ENCODE peak calls at places on chromosomes 13 and 19, in five cellular contexts. V is effector memory CD4-positive, alpha-beta T cell; S is adrenal gland; L is psoas muscle; K is endodermal cell. O is an unnamed sample.

GRCh38 chr19:45954132-45954531 is 19.5 kb downstream of the NOVA2 start:
- DNase-seq in V (no peak), S (no peak), L (no peak), K (no peak), O (no peak)

GRCh38 chr19:11221082-11221598 is 18.3 kb upstream of the ANGPTL8 start:
- DNase-seq in V (no peak), S (no peak), L (no peak), K (no peak), O (no peak)

GRCh38 chr19:28422791-28423650 is 789.9 kb downstream of the UQCRFS1 start:
- DNase-seq in V (no peak), S (no peak), L (no peak), K (no peak), O (no peak)

GRCh38 chr13:99303863-99304521 is 3.2 kb downstream of the GPR183 start:
- DNase-seq in V (peak), S (no peak), L (no peak), K (no peak), O (no peak)

GRCh38 chr13:77299587-77299986 is 27.3 kb downstream of the MYCBP2 start:
- DNase-seq in V (no peak), S (no peak), L (no peak), K (no peak), O (no peak)

GRCh38 chr13:58619396-58620113 is 988.0 kb downstream of the PCDH17 start:
- DNase-seq in V (no peak), S (no peak), L (no peak), K (peak), O (no peak)

GRCh38 chr13:73800011-73800410 is 334.2 kb downstream of the KLF12 start:
- DNase-seq in V (no peak), S (no peak), L (no peak), K (no peak), O (no peak)

GRCh38 chr19:49362048-49362925 is at the start of gene TEAD2:
- DNase-seq in V (no peak), S (peak), L (peak), K (peak), O (peak)

GRCh38 chr19:8610041-8610927 is at the start of gene ADAMTS10:
- DNase-seq in V (peak), S (peak), L (peak), K (peak), O (no peak)

GRCh38 chr19:7478173-7478842 is 10.5 kb downstream of the PEX11G start:
- DNase-seq in V (no peak), S (peak), L (no peak), K (no peak), O (no peak)

GRCh38 chr13:112968380-112968909 is 569 bp upstream of the MCF2L start:
- DNase-seq in V (peak), S (no peak), L (no peak), K (peak), O (peak)

GRCh38 chr19:1287622-1288527 is 2.2 kb downstream of the EFNA2 start:
- DNase-seq in V (no peak), S (no peak), L (no peak), K (no peak), O (no peak)

GRCh38 chr19:45253396-45254027 is 2.4 kb downstream of the MARK4 start:
- DNase-seq in V (no peak), S (no peak), L (no peak), K (no peak), O (no peak)

GRCh38 chr19:42038675-42039074 is 31.3 kb downstream of the GRIK5 start:
- DNase-seq in V (no peak), S (peak), L (no peak), K (no peak), O (no peak)

DNA sequence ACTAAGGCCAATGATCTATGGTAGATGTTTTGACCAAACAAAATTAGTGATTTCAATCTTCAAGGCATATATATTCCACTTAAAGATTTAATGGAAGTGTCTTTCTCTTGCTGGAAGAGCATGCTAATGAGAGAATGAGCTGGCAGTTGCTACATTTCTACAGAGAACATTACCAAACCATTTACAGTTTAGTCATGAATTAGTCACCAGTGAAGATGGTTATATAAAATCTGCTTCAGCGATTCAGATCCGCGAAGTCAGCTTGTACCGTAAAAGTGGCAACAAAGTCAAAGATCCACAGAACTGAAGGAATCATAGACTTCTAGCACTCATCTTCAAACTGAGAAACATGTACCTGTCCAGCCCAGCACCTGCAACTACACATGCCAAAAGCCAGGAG is 156.3 kb downstream of the SLITRK5 start:
- DNase-seq in V (no peak), S (no peak), L (no peak), K (no peak), O (no peak)
- H3K27ac ChIP-seq in V (no peak), S (no peak), L (no peak), K (no peak), O (no peak)

GRCh38 chr19:3545669-3546034 is 6.7 kb downstream of the TEKTIP1 start:
- DNase-seq in V (no peak), S (no peak), L (no peak), K (no peak), O (no peak)
- H3K27ac ChIP-seq in V (no peak), S (no peak), L (no peak), K (no peak), O (no peak)

DNA sequence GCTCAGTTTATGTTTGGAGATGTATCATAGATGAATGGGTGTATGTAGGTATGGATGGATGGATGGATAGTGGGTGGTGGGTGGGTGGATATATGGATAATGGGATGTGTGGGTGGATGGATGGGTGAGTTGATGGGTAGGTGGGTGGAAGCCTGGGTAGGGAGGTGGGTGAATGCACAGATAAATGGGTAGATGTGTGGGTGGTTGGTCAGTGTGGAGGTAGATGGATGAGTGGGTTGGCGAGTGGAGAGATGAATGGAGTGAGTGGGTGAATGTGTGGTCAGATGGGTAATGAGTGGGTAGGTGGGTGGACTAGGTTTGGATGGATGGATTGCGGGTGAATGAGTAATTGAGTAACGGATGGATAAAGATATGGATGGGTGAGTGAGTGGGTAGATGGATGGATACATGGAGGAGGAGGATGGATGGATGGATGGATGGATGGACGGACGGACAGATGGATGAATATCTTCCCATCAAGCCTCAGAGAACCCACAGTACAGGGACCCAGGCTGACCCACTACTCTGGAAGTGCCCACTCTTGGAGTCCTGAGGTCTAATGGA is 13.4 kb downstream of the MEIS3 start:
- DNase-seq in V (no peak), S (no peak), L (no peak), K (no peak), O (no peak)
- H3K27ac ChIP-seq in V (no peak), S (no peak), L (no peak), K (no peak), O (no peak)

GRCh38 chr13:78599911-78600310 is 3.4 kb downstream of the POU4F1 start:
- DNase-seq in V (no peak), S (no peak), L (no peak), K (no peak), O (no peak)

GRCh38 chr13:78600317-78600899 is 2.9 kb downstream of the POU4F1 start:
- DNase-seq in V (no peak), S (no peak), L (no peak), K (no peak), O (no peak)

GRCh38 chr13:78598382-78598781 is 5.0 kb downstream of the POU4F1 start:
- DNase-seq in V (no peak), S (no peak), L (no peak), K (no peak), O (no peak)

GRCh38 chr13:78596701-78597550 is 6.4 kb downstream of the POU4F1 start:
- DNase-seq in V (no peak), S (no peak), L (no peak), K (peak), O (no peak)

DNA sequence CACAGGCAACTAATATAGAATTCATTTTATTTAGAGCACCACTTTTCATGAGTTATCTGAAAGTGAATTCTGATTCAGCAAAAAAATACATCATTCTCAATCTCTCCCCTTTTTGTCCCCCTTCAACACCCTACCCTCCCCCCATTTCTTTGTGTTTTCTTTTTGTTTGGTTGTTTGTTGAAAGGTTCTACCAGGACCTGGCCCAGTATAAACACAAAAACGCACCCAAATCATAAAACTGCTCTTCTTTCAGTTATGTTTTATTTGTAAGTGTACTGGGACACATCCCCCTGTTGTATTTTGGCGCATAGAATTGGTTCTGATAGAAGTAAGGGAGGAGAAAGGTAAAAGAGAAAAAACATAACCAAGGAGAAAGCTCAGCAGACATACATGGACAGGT is 4.4 kb downstream of the POU4F1 start:
- DNase-seq in V (no peak), S (no peak), L (no peak), K (no peak), O (no peak)
- H3K27ac ChIP-seq in V (no peak), S (no peak), L (no peak), K (no peak), O (no peak)

GRCh38 chr13:32426981-32427851 is 714 bp downstream of the N4BP2L1 start:
- DNase-seq in V (peak), S (peak), L (peak), K (peak), O (peak)
- H3K27ac ChIP-seq in V (peak), S (peak), L (peak), K (no peak), O (peak)

GRCh38 chr19:43476606-43477005 is 11.2 kb upstream of the LYPD3 start:
- DNase-seq in V (no peak), S (no peak), L (no peak), K (no peak), O (no peak)

GRCh38 chr19:43471091-43471490 is 5.7 kb upstream of the LYPD3 start:
- DNase-seq in V (no peak), S (no peak), L (no peak), K (no peak), O (no peak)

GRCh38 chr19:43478323-43478722 is 12.9 kb upstream of the LYPD3 start:
- DNase-seq in V (no peak), S (no peak), L (no peak), K (no peak), O (no peak)

GRCh38 chr19:43474986-43475705 is 9.7 kb upstream of the LYPD3 start:
- DNase-seq in V (peak), S (peak), L (peak), K (peak), O (peak)

GRCh38 chr19:43474487-43474886 is 9.1 kb upstream of the LYPD3 start:
- DNase-seq in V (no peak), S (no peak), L (no peak), K (no peak), O (no peak)
- H3K27ac ChIP-seq in V (peak), S (peak), L (peak), K (no peak), O (no peak)

GRCh38 chr19:43534811-43535761 is 2.1 kb downstream of the ZNF575 start:
- DNase-seq in V (no peak), S (peak), L (peak), K (peak), O (peak)
- H3K27ac ChIP-seq in V (no peak), S (no peak), L (peak), K (no peak), O (no peak)

GRCh38 chr13:40508767-40509342 is 157.6 kb downstream of the FOXO1 start:
- DNase-seq in V (no peak), S (no peak), L (no peak), K (no peak), O (no peak)
- H3K27ac ChIP-seq in V (no peak), S (no peak), L (peak), K (no peak), O (no peak)

DNA sequence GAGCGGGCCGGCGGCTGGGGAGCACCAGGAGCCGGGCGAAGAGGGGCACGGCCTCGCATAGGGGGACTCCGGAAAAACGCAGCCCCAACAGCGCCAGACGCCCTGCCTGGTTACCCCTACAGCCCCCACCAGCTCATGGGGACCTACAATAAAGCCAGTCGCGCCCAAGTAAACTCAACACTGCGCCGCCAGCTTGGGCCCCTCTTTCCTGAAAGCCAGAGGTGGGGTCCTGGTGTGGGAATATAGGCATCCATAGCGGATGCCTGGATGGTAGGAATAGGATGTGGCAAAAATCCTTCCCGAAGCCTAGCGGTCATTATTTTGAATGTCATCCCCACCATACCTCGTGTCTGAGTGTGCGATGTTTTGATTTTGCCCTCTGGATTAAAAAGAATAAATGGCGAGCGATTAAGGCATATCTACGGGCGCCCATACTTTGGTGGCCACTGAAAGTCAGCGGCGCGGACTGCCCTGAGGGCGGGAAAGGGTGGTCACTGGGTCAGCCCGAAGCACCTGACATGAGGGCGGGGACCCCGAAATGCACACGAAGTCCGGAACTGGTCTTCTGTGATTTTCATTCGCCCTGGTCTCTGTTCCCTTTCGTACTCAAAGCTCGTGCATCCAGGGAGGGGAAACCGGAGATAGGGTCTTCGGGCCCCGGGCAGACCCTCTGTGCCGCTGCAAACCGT is at the start of the genes NHLRC3 and PROSER1:
- DNase-seq in V (peak), S (peak), L (peak), K (peak), O (peak)
- H3K27ac ChIP-seq in V (peak), S (peak), L (peak), K (peak), O (peak)

DNA sequence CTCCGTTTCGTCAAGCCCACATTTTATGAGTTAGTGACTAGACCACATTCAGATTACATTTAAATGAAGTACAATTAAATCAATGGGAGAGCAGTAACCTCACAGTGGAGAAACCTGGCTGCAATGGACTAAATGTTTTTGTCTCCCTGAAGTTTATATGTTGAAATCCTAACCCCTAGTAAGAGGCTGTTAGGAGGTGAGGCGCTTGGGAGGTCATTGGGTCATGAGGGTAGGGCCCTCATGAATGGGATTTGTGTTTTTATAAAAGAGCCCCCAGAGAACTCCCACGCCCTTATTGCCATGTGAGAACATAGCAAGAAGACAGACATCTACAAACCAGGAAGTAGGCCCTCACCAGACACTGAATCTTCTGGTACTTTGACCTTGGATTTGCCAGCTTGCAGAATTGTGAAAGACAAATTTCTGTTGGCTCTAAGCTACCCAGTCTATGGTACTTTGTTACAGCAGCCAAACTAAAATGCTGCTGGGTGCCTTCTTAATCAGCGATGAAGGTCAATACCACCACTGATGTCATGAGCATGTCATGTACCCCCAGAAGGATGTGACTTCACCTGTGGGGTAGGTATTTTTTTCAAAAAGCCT is 96.2 kb upstream of the SPATA13 start:
- DNase-seq in V (no peak), S (no peak), L (no peak), K (no peak), O (no peak)
- H3K27ac ChIP-seq in V (no peak), S (no peak), L (no peak), K (no peak), O (peak)